ENCODE peak calls at places on chromosome 10, in five cellular contexts. One of them, this sample, is unnamed.

GRCh38 chr10:124233546-124234138 is 140.2 kb upstream of the CHST15 start:
- DNase-seq in tibial artery: no peak
- DNase-seq in RWPE2: no peak
- DNase-seq in endothelial cell: no peak
- DNase-seq in EL: no peak
- DNase-seq in this sample: no peak

GRCh38 chr10:59709472-59710125 is at the start of gene SLC16A9:
- DNase-seq in tibial artery: peak
- DNase-seq in EL: peak
- DNase-seq in endothelial cell: peak
- DNase-seq in RWPE2: peak
- DNase-seq in this sample: no peak

GRCh38 chr10:75428434-75429158 is 2.8 kb upstream of the LRMDA start:
- DNase-seq in RWPE2: no peak
- DNase-seq in endothelial cell: no peak
- DNase-seq in tibial artery: no peak
- DNase-seq in EL: peak
- DNase-seq in this sample: no peak

GRCh38 chr10:132496360-132497082 is 41.1 kb upstream of the INPP5A start:
- DNase-seq in EL: no peak
- DNase-seq in endothelial cell: no peak
- DNase-seq in tibial artery: no peak
- DNase-seq in RWPE2: peak
- DNase-seq in this sample: no peak

GRCh38 chr10:42551582-42552187 is 86.7 kb downstream of the ZNF33B start:
- DNase-seq in RWPE2: no peak
- DNase-seq in tibial artery: peak
- DNase-seq in endothelial cell: no peak
- DNase-seq in EL: no peak
- DNase-seq in this sample: no peak

GRCh38 chr10:95628786-95629185 is 27.7 kb downstream of the ALDH18A1 start:
- DNase-seq in RWPE2: no peak
- DNase-seq in tibial artery: no peak
- DNase-seq in endothelial cell: no peak
- DNase-seq in EL: no peak
- DNase-seq in this sample: no peak

GRCh38 chr10:101130984-101131961 is at the start of gene TLX1:
- DNase-seq in RWPE2: peak
- DNase-seq in tibial artery: no peak
- DNase-seq in EL: no peak
- DNase-seq in endothelial cell: peak
- DNase-seq in this sample: no peak

GRCh38 chr10:110488124-110488681 is 9.5 kb upstream of the DUSP5 start:
- DNase-seq in tibial artery: no peak
- DNase-seq in endothelial cell: no peak
- DNase-seq in EL: peak
- DNase-seq in RWPE2: no peak
- DNase-seq in this sample: no peak

GRCh38 chr10:4561301-4561700 is 264.7 kb upstream of the AKR1E2 start:
- DNase-seq in endothelial cell: no peak
- DNase-seq in RWPE2: no peak
- DNase-seq in EL: no peak
- DNase-seq in tibial artery: no peak
- DNase-seq in this sample: no peak

GRCh38 chr10:72466018-72466417 is 111.3 kb upstream of the DNAJB12 start:
- DNase-seq in EL: no peak
- DNase-seq in endothelial cell: no peak
- DNase-seq in RWPE2: no peak
- DNase-seq in tibial artery: no peak
- DNase-seq in this sample: no peak

GRCh38 chr10:94429049-94429707 is 26.8 kb downstream of the TBC1D12 start:
- DNase-seq in endothelial cell: no peak
- DNase-seq in RWPE2: no peak
- DNase-seq in EL: peak
- DNase-seq in tibial artery: no peak
- DNase-seq in this sample: no peak

GRCh38 chr10:484925-485661 is 204.4 kb downstream of the DIP2C start:
- DNase-seq in endothelial cell: no peak
- DNase-seq in EL: no peak
- DNase-seq in tibial artery: no peak
- DNase-seq in RWPE2: no peak
- DNase-seq in this sample: no peak

GRCh38 chr10:106495931-106496330 is 668.6 kb downstream of the SORCS1 start:
- DNase-seq in endothelial cell: no peak
- DNase-seq in tibial artery: no peak
- DNase-seq in EL: no peak
- DNase-seq in RWPE2: no peak
- DNase-seq in this sample: no peak

GRCh38 chr10:61757525-61758397 is 95.0 kb downstream of the CABCOCO1 start:
- DNase-seq in tibial artery: peak
- DNase-seq in EL: peak
- DNase-seq in RWPE2: no peak
- DNase-seq in endothelial cell: no peak
- DNase-seq in this sample: peak

GRCh38 chr10:35352508-35352907 is 16.2 kb downstream of the CCNY start:
- DNase-seq in RWPE2: no peak
- DNase-seq in EL: no peak
- DNase-seq in tibial artery: no peak
- DNase-seq in endothelial cell: no peak
- DNase-seq in this sample: no peak

GRCh38 chr10:55500931-55501559 is 700.0 kb upstream of the PCDH15 start:
- DNase-seq in RWPE2: no peak
- DNase-seq in EL: no peak
- DNase-seq in tibial artery: no peak
- DNase-seq in endothelial cell: peak
- DNase-seq in this sample: no peak

GRCh38 chr10:34808789-34809745 is 6.0 kb downstream of the PARD3 start:
- DNase-seq in EL: peak
- DNase-seq in RWPE2: no peak
- DNase-seq in tibial artery: no peak
- DNase-seq in endothelial cell: no peak
- DNase-seq in this sample: no peak

GRCh38 chr10:85402541-85402940 is 964.1 kb downstream of the GRID1 start:
- DNase-seq in endothelial cell: no peak
- DNase-seq in EL: no peak
- DNase-seq in RWPE2: no peak
- DNase-seq in tibial artery: no peak
- DNase-seq in this sample: no peak

GRCh38 chr10:64286533-64286932 is 765.3 kb downstream of the REEP3 start:
- DNase-seq in RWPE2: no peak
- DNase-seq in endothelial cell: no peak
- DNase-seq in EL: no peak
- DNase-seq in tibial artery: no peak
- DNase-seq in this sample: no peak

GRCh38 chr10:70903262-70903921 is 15.0 kb upstream of the PCBD1 start:
- DNase-seq in EL: peak
- DNase-seq in endothelial cell: peak
- DNase-seq in tibial artery: peak
- DNase-seq in RWPE2: no peak
- DNase-seq in this sample: peak